ENCODE peak calls at places on chromosome X, in seven cellular contexts. Z, W, X, I, B, D and K are unnamed samples.
A peak's percentile ranks its signal among the peaks of the same experiment; 100 is the strongest.

GRCh38 chrX:151679798-151680427 is 15.3 kb upstream of the PRRG3 start:
- DNase-seq in Z (no peak), W (no peak), X (no peak), I (no peak), B (no peak), D (peak; percentile 11), K (no peak)

GRCh38 chrX:133813991-133814390 is 171.4 kb downstream of the GPC3 start:
- DNase-seq in Z (no peak), W (no peak), X (no peak), I (no peak), B (no peak), D (no peak), K (no peak)

GRCh38 chrX:86047174-86047991 is at the start of gene CHM:
- DNase-seq in Z (peak; percentile 58), W (peak; percentile 36), X (no peak), I (peak; percentile 75), B (peak; percentile 77), D (peak; percentile 67), K (peak; percentile 45)

GRCh38 chrX:120316587-120317283 is 5.5 kb upstream of the TMEM255A start:
- DNase-seq in Z (no peak), W (no peak), X (no peak), I (no peak), B (no peak), D (no peak), K (no peak)

GRCh38 chrX:10483191-10483808 is 137.1 kb downstream of the MID1 start:
- DNase-seq in Z (no peak), W (no peak), X (no peak), I (no peak), B (no peak), D (no peak), K (no peak)

GRCh38 chrX:119816300-119816699 is 24.9 kb upstream of the RPL39 start:
- DNase-seq in Z (no peak), W (no peak), X (no peak), I (no peak), B (no peak), D (no peak), K (no peak)

GRCh38 chrX:83658731-83659130 is 150.6 kb downstream of the POU3F4 start:
- DNase-seq in Z (no peak), W (no peak), X (no peak), I (no peak), B (peak; percentile 8), D (no peak), K (no peak)

GRCh38 chrX:134369576-134369975 is 90.4 kb upstream of the HPRT1 start:
- DNase-seq in Z (no peak), W (no peak), X (no peak), I (no peak), B (no peak), D (no peak), K (no peak)

GRCh38 chrX:34112459-34112858 is 19.7 kb downstream of the FAM47A start:
- DNase-seq in Z (no peak), W (no peak), X (no peak), I (no peak), B (no peak), D (no peak), K (no peak)

GRCh38 chrX:134542485-134542884 is 82.5 kb downstream of the HPRT1 start:
- DNase-seq in Z (no peak), W (no peak), X (no peak), I (no peak), B (no peak), D (no peak), K (no peak)

GRCh38 chrX:16914058-16914457 is 32.4 kb upstream of the REPS2 start:
- DNase-seq in Z (no peak), W (no peak), X (no peak), I (no peak), B (no peak), D (no peak), K (no peak)

GRCh38 chrX:64204701-64205440 is 637 bp downstream of the AMER1 start:
- DNase-seq in Z (no peak), W (peak; percentile 35), X (no peak), I (peak; percentile 9), B (peak; percentile 75), D (peak; percentile 45), K (peak; percentile 31)

GRCh38 chrX:17859609-17860178 is 1.4 kb downstream of the RAI2 start:
- DNase-seq in Z (peak; percentile 15), W (no peak), X (peak; percentile 54), I (peak; percentile 8), B (peak; percentile 40), D (no peak), K (peak; percentile 38)

GRCh38 chrX:138026211-138026610 is 460.3 kb downstream of the ZIC3 start:
- DNase-seq in Z (no peak), W (no peak), X (no peak), I (no peak), B (peak; percentile 27), D (no peak), K (no peak)

GRCh38 chrX:133776072-133776471 is 209.3 kb downstream of the GPC3 start:
- DNase-seq in Z (peak; percentile 9), W (no peak), X (no peak), I (no peak), B (peak; percentile 31), D (peak; percentile 40), K (peak; percentile 27)

GRCh38 chrX:105975382-105975781 is 63.1 kb downstream of the SERPINA7 start:
- DNase-seq in Z (no peak), W (no peak), X (no peak), I (no peak), B (no peak), D (no peak), K (no peak)

GRCh38 chrX:53440101-53440500 is 5.9 kb upstream of the HSD17B10 start:
- DNase-seq in Z (no peak), W (no peak), X (no peak), I (no peak), B (no peak), D (no peak), K (no peak)

GRCh38 chrX:103475381-103475780 is 43.9 kb downstream of the RAB40A start:
- DNase-seq in Z (no peak), W (no peak), X (no peak), I (no peak), B (no peak), D (no peak), K (no peak)

GRCh38 chrX:111490683-111491082 is 20.8 kb upstream of the SERTM2 start:
- DNase-seq in Z (no peak), W (no peak), X (no peak), I (no peak), B (no peak), D (no peak), K (no peak)

GRCh38 chrX:18574591-18574990 is 97.3 kb downstream of the RS1 start:
- DNase-seq in Z (no peak), W (no peak), X (no peak), I (no peak), B (no peak), D (no peak), K (no peak)

GRCh38 chrX:81121513-81122363 is 80.0 kb downstream of the HMGN5 start:
- DNase-seq in Z (peak; percentile 92), W (peak; percentile 32), X (peak; percentile 83), I (peak; percentile 88), B (peak; percentile 70), D (peak; percentile 86), K (peak; percentile 91)
- TF ChIP-seq POLR2AphosphoS5 in Z (peak; percentile 36), W (no peak), X (no peak), I (peak; percentile 61), B (no peak), D (no peak), K (peak; percentile 28)

DNA sequence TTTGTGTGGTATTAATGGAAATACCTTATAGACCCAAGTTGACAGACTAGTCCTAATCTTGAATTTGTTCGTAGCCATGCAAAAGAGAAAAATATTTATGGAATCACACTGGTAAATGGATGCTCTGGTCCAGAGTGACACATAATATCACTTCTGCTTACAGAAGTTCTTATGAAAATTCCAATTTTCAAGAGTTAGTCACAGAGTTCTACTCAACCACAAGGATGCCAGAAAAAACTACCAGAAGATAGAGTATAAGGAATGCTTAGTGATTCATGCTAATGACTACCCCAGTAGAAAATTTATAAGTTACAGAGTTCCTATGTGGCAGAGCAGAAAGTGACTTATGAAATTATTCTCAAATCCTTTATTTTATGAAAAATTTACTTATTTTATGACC is 1384.8 kb downstream of the FAM133A start:
- DNase-seq in Z (no peak), W (no peak), X (no peak), I (no peak), B (no peak), D (no peak), K (no peak)
- TF ChIP-seq POLR2AphosphoS5 in Z (no peak), W (no peak), X (no peak), I (no peak), B (no peak), D (no peak), K (no peak)

DNA sequence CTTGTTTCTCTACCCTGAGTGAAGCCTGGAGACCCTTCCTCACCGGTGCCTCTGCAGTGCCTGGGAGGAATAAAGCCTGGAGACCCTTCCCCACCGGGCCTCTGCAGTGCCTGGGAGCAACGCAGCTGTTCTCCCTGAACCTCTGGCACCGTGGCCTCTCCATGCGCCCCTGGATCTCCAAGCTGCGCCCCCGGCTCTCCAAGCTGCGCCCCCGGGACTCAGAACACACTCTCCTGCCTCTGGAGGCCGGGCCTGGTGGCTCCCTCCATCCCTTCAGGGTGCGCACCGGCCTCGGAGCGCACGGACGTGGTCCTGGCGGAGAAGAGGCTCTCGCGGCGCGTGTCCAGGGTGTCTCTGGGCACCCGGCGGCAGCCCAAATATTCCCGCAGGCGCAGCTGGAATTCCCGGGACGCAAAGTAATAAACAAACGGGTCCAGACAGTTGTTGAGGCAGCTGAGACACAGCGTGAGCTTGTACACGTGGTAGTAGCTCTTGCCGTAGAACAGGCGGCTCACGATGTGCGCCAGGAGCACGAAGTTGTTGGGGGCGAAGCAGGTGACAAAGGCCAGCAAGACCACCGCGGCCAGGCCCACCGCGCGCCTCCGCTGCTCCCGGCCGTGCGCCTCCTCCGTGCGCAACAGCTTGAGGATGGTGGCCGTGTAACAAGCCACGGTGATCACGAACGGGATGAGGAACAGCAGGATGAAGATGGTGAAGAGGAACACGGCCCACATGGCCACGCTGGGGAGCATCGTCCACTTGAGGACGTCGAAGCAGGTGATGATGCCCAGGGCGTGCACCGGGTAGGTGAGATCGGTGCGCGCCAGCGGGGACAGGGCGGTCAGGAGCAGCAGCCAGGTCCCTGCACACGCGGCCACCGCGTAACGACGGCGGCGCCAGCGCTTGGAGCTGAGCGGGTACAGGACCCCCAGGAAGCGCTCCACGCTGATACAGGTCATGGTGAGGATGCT is 12.8 kb upstream of the ASMTL start:
- DNase-seq in Z (no peak), W (no peak), X (no peak), I (no peak), B (no peak), D (no peak), K (peak; percentile 17)
- TF ChIP-seq POLR2AphosphoS5 in Z (no peak), W (no peak), X (no peak), I (no peak), B (no peak), D (no peak), K (no peak)

GRCh38 chrX:13102636-13103035 is 58.2 kb upstream of the FAM9C start:
- DNase-seq in Z (no peak), W (no peak), X (no peak), I (no peak), B (no peak), D (no peak), K (no peak)

GRCh38 chrX:13103914-13104274 is 59.5 kb upstream of the FAM9C start:
- DNase-seq in Z (no peak), W (no peak), X (no peak), I (no peak), B (no peak), D (no peak), K (no peak)

GRCh38 chrX:13103111-13103913 is 58.9 kb upstream of the FAM9C start:
- DNase-seq in Z (no peak), W (no peak), X (no peak), I (no peak), B (no peak), D (no peak), K (no peak)

GRCh38 chrX:13099121-13099520 is 54.7 kb upstream of the FAM9C start:
- DNase-seq in Z (no peak), W (no peak), X (no peak), I (no peak), B (no peak), D (no peak), K (no peak)

GRCh38 chrX:13101439-13102139 is 57.2 kb upstream of the FAM9C start:
- DNase-seq in Z (peak; percentile 79), W (no peak), X (peak; percentile 58), I (peak; percentile 46), B (no peak), D (peak; percentile 50), K (peak; percentile 71)
- TF ChIP-seq POLR2AphosphoS5 in Z (peak; percentile 43), W (no peak), X (peak; percentile 31), I (peak; percentile 57), B (peak; percentile 33), D (no peak), K (peak; percentile 84)